ENCODE peak calls at places on chromosomes 5 and 9, in nine cellular contexts. Y is A549, N is right lobe of liver, Z is stomach, B is tibial nerve, K is heart left ventricle, G is HCT116, Q is body of pancreas, P is esophagus squamous epithelium. O is an unnamed sample. For H3K4me1, the result is how much of the 10 kb centered on the place peaks cover.

GRCh38 chr9:126070071-126070470 is 256.6 kb upstream of the MVB12B start:
- DNase-seq in Y (no peak), N (peak), Z (no peak), B (no peak), K (no peak), G (no peak), Q (no peak), P (no peak), O (no peak)

GRCh38 chr5:96614110-96614691 is 48.0 kb upstream of the CAST start:
- DNase-seq in Y (peak), N (no peak), Z (peak), B (no peak), K (peak), G (peak), Q (peak), P (no peak), O (no peak)

GRCh38 chr9:15329539-15330109 is 22.6 kb upstream of the TTC39B start:
- DNase-seq in Y (no peak), N (no peak), Z (no peak), B (no peak), K (no peak), G (no peak), Q (no peak), P (no peak), O (no peak)

GRCh38 chr5:89849819-89850515 is 559.6 kb downstream of the CETN3 start:
- DNase-seq in Y (no peak), N (no peak), Z (no peak), B (no peak), K (no peak), G (no peak), Q (no peak), P (no peak), O (no peak)

GRCh38 chr5:134142806-134143205 is 28.3 kb downstream of the TCF7 start:
- DNase-seq in Y (no peak), N (no peak), Z (peak), B (no peak), K (no peak), G (no peak), Q (peak), P (no peak), O (no peak)

GRCh38 chr5:168746893-168747640 is 167.9 kb upstream of the PANK3 start:
- DNase-seq in Y (no peak), N (no peak), Z (no peak), B (no peak), K (no peak), G (no peak), Q (no peak), P (no peak), O (peak)

GRCh38 chr9:110641350-110641749 is 27.2 kb upstream of the MUSK start:
- DNase-seq in Y (no peak), N (no peak), Z (no peak), B (no peak), K (no peak), G (no peak), Q (no peak), P (no peak), O (no peak)

GRCh38 chr9:126147186-126147585 is 179.4 kb upstream of the MVB12B start:
- DNase-seq in Y (no peak), N (no peak), Z (no peak), B (no peak), K (no peak), G (no peak), Q (no peak), P (no peak), O (peak)

GRCh38 chr9:36999728-37000333 is 34.2 kb downstream of the PAX5 start:
- DNase-seq in Y (no peak), N (no peak), Z (no peak), B (no peak), K (no peak), G (no peak), Q (no peak), P (no peak), O (no peak)

GRCh38 chr5:55847837-55848236 is 3.3 kb upstream of the IL31RA start:
- DNase-seq in Y (no peak), N (no peak), Z (no peak), B (no peak), K (no peak), G (no peak), Q (no peak), P (no peak), O (no peak)

GRCh38 chr5:179795049-179795862 is 1.5 kb downstream of the LTC4S start:
- DNase-seq in Y (no peak), N (peak), Z (peak), B (no peak), K (peak), G (no peak), Q (peak), P (no peak), O (peak)

GRCh38 chr5:149024477-149024876 is 38.4 kb downstream of the SH3TC2 start:
- DNase-seq in Y (no peak), N (no peak), Z (no peak), B (no peak), K (no peak), G (no peak), Q (no peak), P (no peak), O (no peak)

GRCh38 chr9:105708405-105708804 is 14.1 kb downstream of the TMEM38B start:
- DNase-seq in Y (no peak), N (no peak), Z (no peak), B (no peak), K (no peak), G (no peak), Q (no peak), P (no peak), O (no peak)

GRCh38 chr5:74556631-74557595 is 83.6 kb downstream of the ENC1 start:
- DNase-seq in Y (no peak), N (no peak), Z (no peak), B (no peak), K (no peak), G (no peak), Q (no peak), P (no peak), O (no peak)

GRCh38 chr5:138929571-138929955 is 54.4 kb upstream of the LRRTM2 start:
- DNase-seq in Y (no peak), N (no peak), Z (no peak), B (no peak), K (no peak), G (no peak), Q (no peak), P (no peak), O (no peak)

GRCh38 chr5:16457853-16458252 is 7.7 kb downstream of the ZNF622 start:
- DNase-seq in Y (no peak), N (no peak), Z (no peak), B (no peak), K (no peak), G (no peak), Q (no peak), P (no peak), O (no peak)

GRCh38 chr9:129278391-129279237 is 100.6 kb upstream of the IER5L start:
- DNase-seq in Y (peak), N (peak), Z (peak), B (peak), K (peak), G (peak), Q (peak), P (no peak), O (peak)

GRCh38 chr5:159456722-159457462 is 126.6 kb upstream of the IL12B start:
- DNase-seq in Y (peak), N (no peak), Z (no peak), B (no peak), K (no peak), G (peak), Q (no peak), P (no peak), O (no peak)

GRCh38 chr9:9483175-9483574 is 1129.6 kb downstream of the PTPRD start:
- DNase-seq in Y (no peak), N (no peak), Z (no peak), B (no peak), K (no peak), G (no peak), Q (no peak), P (no peak), O (no peak)

GRCh38 chr5:72510610-72511121 is 3.5 kb upstream of the ZNF366 start:
- DNase-seq in Y (no peak), N (no peak), Z (no peak), B (no peak), K (peak), G (no peak), Q (no peak), P (no peak), O (peak)

GRCh38 chr9:95171596-95171995 is 145.9 kb downstream of the FANCC start:
- DNase-seq in Y (no peak), N (no peak), Z (no peak), B (no peak), K (no peak), G (no peak), Q (no peak), P (no peak), O (no peak)

GRCh38 chr5:138466058-138466899 is 1.0 kb downstream of the EGR1 start:
- DNase-seq in Y (no peak), N (peak), Z (peak), B (no peak), K (no peak), G (no peak), Q (peak), P (no peak), O (no peak)

GRCh38 chr5:61053937-61054336 is 108.3 kb downstream of the SMIM15 start:
- DNase-seq in Y (no peak), N (no peak), Z (no peak), B (no peak), K (no peak), G (no peak), Q (no peak), P (no peak), O (no peak)

GRCh38 chr9:125400725-125401124 is 139.1 kb downstream of the GAPVD1 start:
- DNase-seq in Y (no peak), N (no peak), Z (no peak), B (no peak), K (no peak), G (no peak), Q (no peak), P (no peak), O (no peak)

GRCh38 chr9:1458503-1458902 is 408.3 kb downstream of the DMRT2 start:
- DNase-seq in Y (no peak), N (no peak), Z (no peak), B (no peak), K (no peak), G (peak), Q (no peak), P (no peak), O (no peak)

GRCh38 chr5:163915481-163915961 is 410.1 kb downstream of the MAT2B start:
- DNase-seq in Y (no peak), N (no peak), Z (no peak), B (no peak), K (no peak), G (no peak), Q (no peak), P (peak), O (no peak)

GRCh38 chr9:136086213-136086881 is 8.7 kb downstream of the NACC2 start:
- DNase-seq in Y (no peak), N (peak), Z (no peak), B (no peak), K (no peak), G (no peak), Q (no peak), P (no peak), O (no peak)

GRCh38 chr5:133111299-133111698 is 59.5 kb downstream of the HSPA4 start:
- DNase-seq in Y (peak), N (peak), Z (peak), B (peak), K (peak), G (peak), Q (peak), P (no peak), O (peak)

GRCh38 chr5:148957591-148958202 is 105.2 kb downstream of the SH3TC2 start:
- DNase-seq in Y (no peak), N (no peak), Z (peak), B (no peak), K (peak), G (no peak), Q (peak), P (no peak), O (no peak)

GRCh38 chr9:89841456-89841855 is 236.6 kb downstream of the GADD45G start:
- DNase-seq in Y (no peak), N (no peak), Z (no peak), B (no peak), K (no peak), G (no peak), Q (no peak), P (no peak), O (no peak)

GRCh38 chr9:8845376-8845775 is 1045.8 kb upstream of the DMAC1 start:
- DNase-seq in Y (no peak), N (no peak), Z (no peak), B (no peak), K (peak), G (no peak), Q (no peak), P (no peak), O (no peak)

GRCh38 chr5:53871050-53871449 is 310.6 kb downstream of the NDUFS4 start:
- DNase-seq in Y (no peak), N (no peak), Z (no peak), B (no peak), K (no peak), G (peak), Q (no peak), P (no peak), O (no peak)

GRCh38 chr5:74199436-74200210 is 440.9 kb downstream of the ENC1 start:
- DNase-seq in Y (no peak), N (no peak), Z (no peak), B (no peak), K (no peak), G (no peak), Q (no peak), P (no peak), O (no peak)

GRCh38 chr5:151718653-151719052 is 31.9 kb upstream of the SPARC start:
- DNase-seq in Y (no peak), N (no peak), Z (no peak), B (no peak), K (no peak), G (no peak), Q (no peak), P (no peak), O (no peak)

DNA sequence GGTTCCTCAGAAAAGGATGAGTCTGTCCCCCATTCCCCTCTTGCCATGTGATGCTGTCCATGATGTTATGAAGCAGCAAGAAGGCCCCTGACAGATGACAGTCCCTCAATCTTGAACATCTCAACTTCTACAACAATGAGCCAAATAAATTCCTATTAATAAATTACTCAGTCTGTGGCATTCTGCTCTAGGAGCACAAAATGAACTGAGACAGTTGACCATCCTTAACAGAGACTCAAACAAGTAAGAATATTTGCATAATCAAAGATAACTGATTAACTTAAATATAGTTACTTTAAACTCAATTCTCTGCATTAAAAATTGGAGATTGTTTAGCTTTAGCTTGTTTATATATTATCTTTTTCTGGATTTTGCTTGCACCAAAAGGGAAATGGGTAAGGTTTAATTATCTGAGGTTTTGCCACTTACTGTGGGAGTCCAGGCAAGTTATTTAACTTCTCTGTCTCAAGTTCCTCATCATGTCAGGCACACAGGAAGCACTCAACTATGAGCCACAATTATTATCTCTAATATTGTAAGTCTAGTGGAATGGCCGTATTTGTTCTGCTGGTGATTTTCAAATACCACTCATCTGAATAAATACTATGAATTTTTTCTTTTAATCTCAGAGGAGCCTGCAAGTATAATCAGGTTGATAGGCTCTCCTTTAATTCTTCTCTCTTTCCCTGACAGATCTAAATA is 162.9 kb downstream of the TSSK1B start:
- DNase-seq in Y (no peak), N (no peak), Z (no peak), B (no peak), K (no peak), G (no peak), Q (no peak), P (no peak), O (no peak)
- H3K4me1 ChIP-seq in Y (under half), N (under half), Z (under half), B (under half), K (under half), G (under half), Q (under half), P (under half), O (half or more)

DNA sequence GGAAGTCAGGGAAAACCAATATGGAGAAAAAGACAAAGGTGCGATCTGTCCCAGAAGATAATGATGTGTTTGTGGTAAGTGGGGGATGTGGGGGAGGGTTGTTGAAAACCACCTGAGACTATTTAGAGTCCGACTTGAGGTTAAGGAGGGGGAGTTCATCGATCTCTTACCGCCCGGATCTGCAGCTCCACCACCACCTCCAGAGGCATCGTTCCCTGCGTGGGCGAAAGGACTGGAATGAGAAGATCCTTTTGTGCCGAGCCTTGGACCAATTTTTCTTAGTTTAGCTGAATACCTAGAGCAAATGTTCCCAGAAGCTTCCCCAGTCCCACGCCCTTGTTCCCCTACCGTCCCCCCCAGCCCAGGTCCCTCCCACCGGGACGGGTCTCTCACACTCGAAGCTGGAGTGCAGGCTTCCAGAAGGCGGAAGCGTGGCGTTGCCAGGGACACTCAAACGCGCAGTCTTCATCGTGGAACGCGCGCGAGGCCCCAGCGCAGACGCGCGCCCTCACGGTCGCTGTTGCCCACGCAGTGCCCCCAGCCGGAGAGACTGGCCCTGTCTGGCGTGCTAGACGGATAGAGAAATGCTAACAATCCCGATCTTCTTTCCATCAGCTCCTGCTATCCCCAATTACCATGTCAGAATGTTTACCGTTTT is at the start of gene SPATA6L:
- DNase-seq in Y (peak), N (peak), Z (peak), B (peak), K (peak), G (no peak), Q (peak), P (no peak), O (peak)
- TF ChIP-seq POLR2A in Y (peak), N (peak), Z (no peak), B (no peak), K (no peak), G (no peak), Q (peak), P (no peak), O (no peak)

GRCh38 chr9:123418506-123418905 is 62.5 kb downstream of the CRB2 start:
- DNase-seq in Y (no peak), N (peak), Z (no peak), B (no peak), K (no peak), G (no peak), Q (no peak), P (no peak), O (no peak)
- H3K4me1 ChIP-seq in Y (under half), N (under half), Z (under half), B (under half), K (under half), G (under half), Q (under half), P (under half), O (under half)

GRCh38 chr5:94693043-94693822 is 74.8 kb downstream of the SLF1 start:
- DNase-seq in Y (no peak), N (no peak), Z (no peak), B (no peak), K (no peak), G (peak), Q (no peak), P (no peak), O (no peak)
- TF ChIP-seq POLR2A in Y (no peak), N (no peak), Z (no peak), B (no peak), K (no peak), G (no peak), Q (no peak), P (no peak), O (no peak)

O was measured in suprapubic skin.